ENCODE peak calls at places on chromosomes 4 and X, in eight cellular contexts. C, J, Z, R, M, O, F and Q are unnamed samples.

GRCh38 chr4:189769131-189769530 is 171.5 kb upstream of the FRG1 start:
- DNase-seq in J (no peak), M (no peak), R (no peak), F (no peak), Z (no peak), C (no peak), O (no peak), Q (no peak)

GRCh38 chrX:76617020-76617419 is 189.5 kb downstream of the MAGEE1 start:
- DNase-seq in J (no peak), F (no peak), Z (no peak), M (no peak), O (no peak), R (no peak), C (no peak), Q (no peak)

GRCh38 chr4:156945532-156945931 is 26.1 kb downstream of the PDGFC start:
- DNase-seq in F (no peak), M (no peak), C (peak), O (no peak), J (no peak), Z (no peak), R (no peak), Q (no peak)

GRCh38 chr4:122700178-122700725 is 32.3 kb upstream of the BBS12 start:
- DNase-seq in C (peak), J (no peak), M (no peak), R (peak), O (peak), Z (peak), F (peak), Q (no peak)

GRCh38 chr4:56320293-56320692 is 67.0 kb downstream of the AASDH start:
- DNase-seq in J (no peak), C (peak), Z (peak), F (no peak), M (no peak), O (peak), R (peak), Q (no peak)

GRCh38 chr4:123743821-123744220 is 347.2 kb downstream of the SPRY1 start:
- DNase-seq in F (no peak), C (no peak), J (no peak), O (peak), M (no peak), R (no peak), Z (no peak), Q (no peak)

GRCh38 chr4:187617117-187617516 is 378.5 kb upstream of the ZFP42 start:
- DNase-seq in Z (no peak), M (no peak), F (no peak), J (no peak), R (no peak), C (peak), O (peak), Q (no peak)

GRCh38 chr4:41693629-41694028 is 54.9 kb downstream of the PHOX2B start:
- DNase-seq in C (peak), R (peak), J (no peak), O (peak), M (no peak), F (no peak), Z (peak), Q (no peak)

GRCh38 chrX:136246201-136246600 is 5.0 kb downstream of the MAP7D3 start:
- DNase-seq in C (no peak), O (no peak), R (no peak), M (no peak), J (no peak), Z (no peak), F (no peak), Q (no peak)

GRCh38 chrX:40581333-40581910 is 652 bp downstream of the ATP6AP2 start:
- DNase-seq in F (no peak), R (peak), J (no peak), O (peak), C (peak), M (peak), Z (no peak), Q (no peak)

GRCh38 chrX:97854071-97854470 is 970.4 kb downstream of the RPA4 start:
- DNase-seq in O (no peak), Z (no peak), F (no peak), J (no peak), C (no peak), M (no peak), R (no peak), Q (no peak)

GRCh38 chrX:41275661-41276609 is 58.0 kb upstream of the DDX3X start:
- DNase-seq in O (peak), C (peak), J (peak), F (peak), Z (peak), M (peak), R (peak), Q (peak)

DNA sequence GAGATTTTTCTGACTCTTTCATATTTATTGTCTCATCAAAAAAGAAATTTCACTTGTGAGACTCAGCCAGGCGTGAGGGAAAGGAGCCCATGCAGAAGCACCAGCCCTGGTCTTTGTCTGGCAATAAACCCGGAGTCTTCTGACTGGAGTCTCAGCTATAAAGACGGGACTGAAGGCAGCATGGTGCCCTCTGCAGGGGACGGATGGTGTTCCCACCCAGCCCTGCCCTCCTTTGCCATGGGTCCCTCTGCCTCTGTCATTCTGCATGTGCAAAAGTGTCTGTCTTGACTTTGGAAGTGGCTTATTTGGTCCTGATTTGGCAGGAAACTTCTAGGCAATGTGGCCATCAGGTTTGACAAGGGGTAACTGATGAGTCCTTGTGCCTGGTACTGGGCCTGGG is 14.3 kb downstream of the ZNF185 start:
- DNase-seq in Z (no peak), R (no peak), J (no peak), M (peak), F (no peak), C (no peak), O (no peak), Q (no peak)
- TF ChIP-seq CTCF in Z (no peak), R (peak), J (no peak), M (no peak), F (no peak), C (no peak), O (no peak), Q (no peak)

GRCh38 chr4:6701371-6701770 is 7.7 kb downstream of the S100P start:
- DNase-seq in F (no peak), M (no peak), R (no peak), J (peak), Z (peak), C (no peak), O (no peak), Q (no peak)
- TF ChIP-seq CTCF in F (no peak), M (peak), R (peak), J (peak), Z (no peak), C (peak), O (peak), Q (peak)

GRCh38 chr4:6114601-6115000 is 85.7 kb downstream of the JAKMIP1 start:
- DNase-seq in J (no peak), M (no peak), Z (no peak), F (no peak), R (no peak), O (peak), C (no peak), Q (no peak)
- TF ChIP-seq CTCF in J (no peak), M (no peak), Z (no peak), F (no peak), R (no peak), O (no peak), C (no peak), Q (no peak)

GRCh38 chr4:39637572-39638357 is 900 bp downstream of the SMIM14 start:
- DNase-seq in C (peak), O (peak), Z (peak), R (peak), J (peak), F (peak), M (peak), Q (peak)
- TF ChIP-seq CTCF in C (no peak), O (no peak), Z (no peak), R (no peak), J (no peak), F (no peak), M (no peak), Q (no peak)

DNA sequence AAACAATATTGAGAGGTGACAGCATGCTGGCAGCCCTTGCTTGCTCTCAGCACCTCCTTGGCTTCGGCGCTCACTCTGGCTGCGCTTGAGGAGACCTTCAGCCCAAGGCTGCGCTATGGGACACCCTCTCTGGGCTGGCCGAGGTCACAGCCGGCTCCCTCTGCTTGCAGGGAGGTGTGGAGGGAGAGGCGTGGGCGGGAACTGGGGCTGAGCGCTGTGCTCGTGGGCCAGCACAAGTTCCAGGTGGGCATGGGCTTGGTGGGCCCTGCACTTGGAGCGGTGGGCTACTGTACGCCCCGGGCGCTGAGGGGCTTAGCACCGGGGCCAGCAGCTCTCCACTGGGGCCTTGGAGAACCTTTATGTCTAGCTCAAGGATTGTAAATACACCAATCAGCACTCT is 1613.8 kb upstream of the IGFBP7 start:
- DNase-seq in Z (no peak), O (no peak), J (no peak), R (no peak), C (no peak), M (no peak), F (no peak), Q (no peak)
- TF ChIP-seq CTCF in Z (no peak), O (no peak), J (no peak), R (no peak), C (no peak), M (no peak), F (no peak), Q (no peak)

GRCh38 chrX:115894087-115894486 is 276.5 kb upstream of the AGTR2 start:
- DNase-seq in C (peak), R (peak), M (peak), F (no peak), J (no peak), Z (peak), O (peak), Q (no peak)

GRCh38 chrX:115892056-115892708 is 278.4 kb upstream of the AGTR2 start:
- DNase-seq in M (no peak), Z (no peak), C (no peak), J (no peak), F (no peak), O (no peak), R (no peak), Q (no peak)

GRCh38 chrX:115892787-115893671 is 277.5 kb upstream of the AGTR2 start:
- DNase-seq in Z (no peak), M (peak), O (peak), R (peak), F (peak), J (peak), C (peak), Q (no peak)

DNA sequence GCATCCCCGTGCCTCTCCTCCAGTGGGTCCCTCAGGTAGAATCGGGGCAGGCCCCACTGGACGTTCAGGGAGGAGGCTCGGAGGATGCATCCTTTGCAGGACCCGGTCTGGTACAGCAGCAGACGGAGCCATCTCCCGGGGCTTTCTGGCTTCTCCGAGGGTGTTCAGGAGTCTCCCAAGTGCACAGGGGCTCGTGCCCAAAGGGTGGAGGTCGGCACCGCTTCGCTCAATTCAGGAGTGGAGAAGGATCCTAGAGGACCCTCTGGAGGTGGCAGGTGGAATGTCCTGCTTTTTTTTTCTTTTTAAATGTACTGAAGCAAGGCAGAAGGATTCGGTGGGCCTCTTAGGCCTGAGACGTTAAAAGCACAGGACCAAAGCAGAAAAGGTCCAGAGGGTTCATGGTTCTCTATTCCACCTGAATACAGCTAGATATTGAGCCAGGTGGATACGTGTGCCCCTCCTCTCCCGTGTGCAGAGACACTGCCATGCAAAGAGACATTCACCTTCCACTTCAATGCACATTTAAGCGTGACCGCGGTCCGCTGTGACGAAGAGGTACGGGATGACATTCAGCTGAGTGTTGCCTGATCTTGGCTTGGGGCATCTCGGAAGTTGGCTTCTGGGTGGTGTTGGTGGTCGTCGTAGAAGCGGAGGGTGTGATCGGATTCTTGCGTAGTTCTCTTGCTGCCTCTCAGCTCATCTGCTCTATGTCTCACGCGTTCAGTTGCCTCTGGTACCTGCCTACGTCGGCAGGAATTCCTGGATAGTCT is 281.2 kb upstream of the AGTR2 start:
- DNase-seq in M (no peak), J (no peak), C (no peak), Z (no peak), R (no peak), F (peak), O (no peak), Q (no peak)
- TF ChIP-seq CTCF in M (no peak), J (no peak), C (no peak), Z (no peak), R (no peak), F (no peak), O (no peak), Q (no peak)

GRCh38 chr4:98963538-98964433 is 31.7 kb upstream of the METAP1 start:
- DNase-seq in Z (no peak), R (peak), F (no peak), C (peak), J (no peak), M (no peak), O (no peak), Q (no peak)
- TF ChIP-seq CTCF in Z (no peak), R (no peak), F (no peak), C (no peak), J (no peak), M (no peak), O (no peak), Q (no peak)

DNA sequence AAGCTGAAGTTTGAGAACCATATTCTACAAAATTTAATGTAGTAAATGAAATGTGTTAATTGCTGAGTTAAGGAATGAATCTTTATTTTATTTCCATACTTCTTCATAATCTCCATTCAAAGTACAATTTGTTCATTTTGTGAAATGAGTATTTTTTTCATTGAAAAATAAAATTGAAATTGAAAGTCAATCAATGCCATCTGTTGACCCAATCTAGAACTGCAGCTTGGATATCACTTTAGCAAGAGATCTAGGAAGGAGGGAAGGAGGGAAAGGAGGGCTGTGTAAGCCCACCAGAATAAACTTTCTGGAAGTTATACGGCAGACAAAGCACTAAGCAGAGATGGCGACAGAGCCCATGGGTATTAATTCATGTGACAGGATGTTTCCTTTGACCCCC is 128.4 kb downstream of the ZMAT1 start:
- DNase-seq in R (no peak), O (peak), Z (peak), J (no peak), C (peak), F (no peak), M (no peak), Q (no peak)
- TF ChIP-seq CTCF in R (peak), O (peak), Z (peak), J (no peak), C (peak), F (no peak), M (no peak), Q (peak)